ENCODE peak calls at places on chromosomes 12 and 14, in ten cellular contexts. V is Peyer's patch, F is uterus, E is endothelial cell of umbilical vein, A is HCT116, T is ovary, U is gastrocnemius medialis, Z is GM12878, S is NB4, L is K562. O is an unnamed sample.

GRCh38 chr14:54627718-54628345 is 60.9 kb downstream of the SAMD4A start:
- DNase-seq in V (no peak), F (peak; percentile 41), E (peak; percentile 88), A (no peak), T (peak; percentile 34), U (peak; percentile 59), Z (peak; percentile 57), S (no peak), L (no peak), O (no peak)

GRCh38 chr12:31558521-31558920 is 32.4 kb downstream of the DENND5B start:
- DNase-seq in V (no peak), F (no peak), E (no peak), A (no peak), T (no peak), U (no peak), Z (no peak), S (no peak), L (no peak), O (no peak)

GRCh38 chr12:100413006-100413405 is 56.1 kb downstream of the SLC17A8 start:
- DNase-seq in V (no peak), F (no peak), E (no peak), A (no peak), T (no peak), U (no peak), Z (no peak), S (no peak), L (no peak), O (no peak)

GRCh38 chr12:11147420-11147819 is 13.0 kb upstream of the TAS2R30 start:
- DNase-seq in V (no peak), F (no peak), E (no peak), A (no peak), T (no peak), U (no peak), Z (no peak), S (no peak), L (no peak), O (no peak)

GRCh38 chr14:95111507-95112164 is 45.7 kb downstream of the DICER1 start:
- DNase-seq in V (no peak), F (no peak), E (no peak), A (no peak), T (no peak), U (no peak), Z (no peak), S (no peak), L (no peak), O (no peak)

GRCh38 chr12:94566345-94566744 is 84.0 kb downstream of the TMCC3 start:
- DNase-seq in V (no peak), F (no peak), E (no peak), A (no peak), T (no peak), U (no peak), Z (no peak), S (peak; percentile 72), L (no peak), O (no peak)

GRCh38 chr12:96247567-96247962 is 53.4 kb downstream of the ELK3 start:
- DNase-seq in V (no peak), F (no peak), E (no peak), A (no peak), T (no peak), U (no peak), Z (no peak), S (peak; percentile 72), L (no peak), O (no peak)

GRCh38 chr12:102913453-102914226 is 3.4 kb downstream of the PAH start:
- DNase-seq in V (no peak), F (no peak), E (no peak), A (no peak), T (no peak), U (no peak), Z (no peak), S (no peak), L (no peak), O (no peak)

GRCh38 chr12:67701121-67701520 is 52.6 kb downstream of the DYRK2 start:
- DNase-seq in V (no peak), F (no peak), E (no peak), A (no peak), T (no peak), U (no peak), Z (no peak), S (no peak), L (no peak), O (no peak)

GRCh38 chr12:114779203-114779602 is 95.2 kb upstream of the TBX3 start:
- DNase-seq in V (no peak), F (no peak), E (no peak), A (no peak), T (no peak), U (no peak), Z (no peak), S (no peak), L (no peak), O (no peak)

GRCh38 chr12:64216239-64216638 is 5.9 kb downstream of the KICS2 start:
- DNase-seq in V (no peak), F (no peak), E (no peak), A (no peak), T (no peak), U (no peak), Z (no peak), S (no peak), L (no peak), O (no peak)

GRCh38 chr12:112061127-112061526 is 47.5 kb downstream of the NAA25 start:
- DNase-seq in V (no peak), F (no peak), E (no peak), A (no peak), T (no peak), U (no peak), Z (no peak), S (no peak), L (no peak), O (no peak)

GRCh38 chr14:52862652-52863338 is 71.4 kb upstream of the GNPNAT1 start:
- DNase-seq in V (no peak), F (no peak), E (peak; percentile 44), A (no peak), T (no peak), U (no peak), Z (no peak), S (no peak), L (no peak), O (no peak)

GRCh38 chr12:16076553-16076952 is 165.4 kb downstream of the DERA start:
- DNase-seq in V (no peak), F (no peak), E (no peak), A (peak; percentile 29), T (no peak), U (no peak), Z (no peak), S (peak; percentile 64), L (no peak), O (no peak)

GRCh38 chr14:104389326-104390220 is 190.0 kb upstream of the C14orf180 start:
- DNase-seq in V (peak; percentile 21), F (no peak), E (no peak), A (no peak), T (peak; percentile 4), U (peak; percentile 8), Z (no peak), S (no peak), L (no peak), O (peak; percentile 42)

GRCh38 chr12:53500119-53500775 is 836 bp upstream of the TARBP2 start:
- DNase-seq in V (no peak), F (peak; percentile 79), E (no peak), A (no peak), T (peak; percentile 79), U (peak; percentile 67), Z (no peak), S (peak; percentile 86), L (peak; percentile 65), O (no peak)

DNA sequence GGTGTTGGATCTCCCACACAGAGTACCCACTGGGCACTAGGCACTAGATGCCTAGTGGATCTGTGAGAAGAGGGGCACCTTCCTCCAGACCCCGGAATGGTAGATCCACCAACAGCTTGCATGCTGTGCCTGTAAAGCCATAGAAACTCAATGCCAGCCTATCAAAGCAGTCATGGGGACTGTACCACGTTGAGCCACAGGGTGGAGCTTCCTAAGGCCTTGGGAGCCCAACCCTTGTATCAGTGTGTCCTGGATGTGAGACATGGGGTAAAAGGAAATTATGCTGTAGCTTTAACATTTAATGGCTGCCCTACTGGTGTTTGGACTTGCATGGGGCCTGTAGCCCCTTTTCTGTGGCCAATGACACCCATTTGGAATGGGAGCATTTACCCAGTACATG is 1024.9 kb downstream of the TMEM121 start:
- DNase-seq in V (no peak), F (no peak), E (no peak), A (no peak), T (no peak), U (no peak), Z (no peak), S (peak; percentile 24), L (peak; percentile 3), O (no peak)
- TF ChIP-seq CTCF in V (no peak), F (no peak), E (no peak), A (no peak), T (no peak), U (no peak), Z (peak; percentile 17), S (peak; percentile 29), L (peak; percentile 17), O (no peak)

GRCh38 chr14:36580856-36581831 is 1.3 kb downstream of the NKX2-8 start:
- DNase-seq in V (no peak), F (no peak), E (peak; percentile 22), A (no peak), T (no peak), U (no peak), Z (no peak), S (no peak), L (no peak), O (no peak)
- TF ChIP-seq POLR2A in V (no peak), F (no peak), E (no peak), A (no peak), T (no peak), U (no peak), Z (no peak), S (no peak), L (no peak), O (no peak)

DNA sequence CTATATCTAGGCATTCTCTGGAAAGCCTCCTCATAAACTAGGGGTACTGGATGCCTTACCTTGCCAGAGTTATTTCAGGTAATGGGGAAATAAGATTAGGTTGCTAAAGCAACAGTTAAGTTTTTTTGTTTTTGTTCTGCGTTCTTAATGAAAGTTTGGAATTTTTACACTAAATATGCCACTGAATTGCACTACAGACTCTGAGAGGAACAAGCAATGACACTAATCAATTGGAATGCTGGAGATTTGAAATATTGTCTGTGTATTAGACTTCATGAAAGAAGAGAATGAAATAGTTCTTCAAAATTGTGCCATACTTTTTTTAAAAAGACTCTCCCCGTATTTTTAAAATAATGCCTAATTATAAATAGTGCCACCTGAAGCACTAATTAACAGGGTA is 287.8 kb downstream of the NAV3 start:
- DNase-seq in V (no peak), F (no peak), E (no peak), A (no peak), T (no peak), U (no peak), Z (no peak), S (no peak), L (no peak), O (no peak)
- TF ChIP-seq CTCF in V (no peak), F (no peak), E (no peak), A (no peak), T (no peak), U (no peak), Z (no peak), S (no peak), L (no peak), O (no peak)

DNA sequence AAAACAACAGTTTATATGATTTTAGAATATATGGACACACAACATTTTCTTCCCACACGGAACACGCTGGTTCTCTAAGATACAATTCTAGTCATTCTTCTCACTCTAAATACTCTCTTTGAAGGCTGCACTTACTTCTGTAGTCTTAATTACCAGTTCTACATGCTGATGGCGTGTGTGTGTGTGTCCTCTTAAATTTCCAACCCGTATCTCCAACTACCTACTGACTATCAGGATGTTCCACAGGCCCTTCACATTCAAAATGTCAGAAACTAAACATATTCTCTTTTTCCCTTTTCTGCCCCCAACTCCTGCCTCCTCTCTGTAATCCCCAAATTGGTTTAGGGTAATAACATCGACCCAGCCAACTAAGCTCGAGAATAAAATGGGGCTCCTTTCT is 75.2 kb downstream of the DUSP16 start:
- DNase-seq in V (no peak), F (no peak), E (no peak), A (no peak), T (no peak), U (no peak), Z (no peak), S (no peak), L (no peak), O (no peak)
- TF ChIP-seq POLR2A in V (no peak), F (no peak), E (no peak), A (no peak), T (no peak), U (no peak), Z (no peak), S (no peak), L (no peak), O (no peak)

O was measured in suprapubic skin.